ENCODE peak calls at places on chromosomes 13 and 19, in eight cellular contexts. G, L, C, B, O, S, Z and Q are unnamed samples. For H3K4me1, the result is how much of the 10 kb centered on the place peaks cover.

GRCh38 chr19:48836089-48837017 is at the start of gene HSD17B14:
- DNase-seq in S (no peak), C (peak), Z (peak), B (peak), L (no peak), O (peak), G (peak), Q (no peak)

GRCh38 chr13:109840201-109840892 is 54.0 kb upstream of the IRS2 start:
- DNase-seq in G (no peak), C (no peak), B (no peak), S (no peak), L (no peak), O (no peak), Z (peak), Q (no peak)

GRCh38 chr19:14407889-14408640 is 11.1 kb downstream of the DDX39A start:
- DNase-seq in L (no peak), O (no peak), B (no peak), G (no peak), S (no peak), Z (no peak), C (no peak), Q (no peak)

GRCh38 chr13:44364601-44365000 is 9.0 kb upstream of the SERP2 start:
- DNase-seq in C (no peak), B (no peak), S (no peak), G (no peak), Z (peak), O (no peak), L (no peak), Q (no peak)

GRCh38 chr19:7348587-7349230 is at the start of gene ARHGEF18:
- DNase-seq in Z (no peak), B (no peak), L (no peak), S (no peak), O (no peak), C (no peak), G (peak), Q (no peak)

GRCh38 chr13:112263152-112263551 is 113.0 kb upstream of the SPACA7 start:
- DNase-seq in S (no peak), L (no peak), B (no peak), Z (no peak), G (no peak), O (no peak), C (no peak), Q (no peak)

GRCh38 chr19:39111593-39112199 is 13.9 kb upstream of the PAK4 start:
- DNase-seq in Z (no peak), G (no peak), L (no peak), B (no peak), S (no peak), C (no peak), O (no peak), Q (no peak)

GRCh38 chr13:101499406-101499805 is 46.9 kb downstream of the ITGBL1 start:
- DNase-seq in C (no peak), Z (no peak), L (no peak), O (no peak), B (no peak), S (no peak), G (no peak), Q (no peak)

GRCh38 chr19:15404097-15404779 is 14.6 kb downstream of the AKAP8L start:
- DNase-seq in O (peak), C (no peak), S (no peak), G (peak), Z (no peak), B (no peak), L (peak), Q (peak)

DNA sequence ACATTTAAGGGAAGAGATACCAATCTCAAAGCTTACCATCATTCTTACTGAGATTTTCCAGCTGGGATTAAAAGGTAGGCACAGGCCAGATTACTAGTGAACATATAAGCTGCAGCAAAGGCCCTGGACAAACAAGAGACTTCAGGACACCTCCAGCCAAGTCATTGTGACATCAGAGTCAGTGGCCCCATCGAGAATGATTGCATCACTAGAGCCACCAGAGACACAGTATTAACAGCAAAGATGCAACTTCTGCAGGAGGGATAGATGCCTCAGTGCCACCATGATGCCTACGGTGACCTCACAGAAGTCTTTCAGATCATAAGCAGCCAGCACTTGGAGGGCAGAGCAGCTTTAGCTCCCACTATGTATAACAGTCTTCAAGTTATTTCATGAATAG is 8.6 kb downstream of the RUBCNL start:
- DNase-seq in Z (no peak), O (no peak), G (no peak), S (no peak), B (no peak), C (no peak), L (no peak), Q (no peak)
- H3K4me1 ChIP-seq in Z (under half), O (under half), G (under half), S (under half), B (under half), C (under half), L (under half), Q (under half)

DNA sequence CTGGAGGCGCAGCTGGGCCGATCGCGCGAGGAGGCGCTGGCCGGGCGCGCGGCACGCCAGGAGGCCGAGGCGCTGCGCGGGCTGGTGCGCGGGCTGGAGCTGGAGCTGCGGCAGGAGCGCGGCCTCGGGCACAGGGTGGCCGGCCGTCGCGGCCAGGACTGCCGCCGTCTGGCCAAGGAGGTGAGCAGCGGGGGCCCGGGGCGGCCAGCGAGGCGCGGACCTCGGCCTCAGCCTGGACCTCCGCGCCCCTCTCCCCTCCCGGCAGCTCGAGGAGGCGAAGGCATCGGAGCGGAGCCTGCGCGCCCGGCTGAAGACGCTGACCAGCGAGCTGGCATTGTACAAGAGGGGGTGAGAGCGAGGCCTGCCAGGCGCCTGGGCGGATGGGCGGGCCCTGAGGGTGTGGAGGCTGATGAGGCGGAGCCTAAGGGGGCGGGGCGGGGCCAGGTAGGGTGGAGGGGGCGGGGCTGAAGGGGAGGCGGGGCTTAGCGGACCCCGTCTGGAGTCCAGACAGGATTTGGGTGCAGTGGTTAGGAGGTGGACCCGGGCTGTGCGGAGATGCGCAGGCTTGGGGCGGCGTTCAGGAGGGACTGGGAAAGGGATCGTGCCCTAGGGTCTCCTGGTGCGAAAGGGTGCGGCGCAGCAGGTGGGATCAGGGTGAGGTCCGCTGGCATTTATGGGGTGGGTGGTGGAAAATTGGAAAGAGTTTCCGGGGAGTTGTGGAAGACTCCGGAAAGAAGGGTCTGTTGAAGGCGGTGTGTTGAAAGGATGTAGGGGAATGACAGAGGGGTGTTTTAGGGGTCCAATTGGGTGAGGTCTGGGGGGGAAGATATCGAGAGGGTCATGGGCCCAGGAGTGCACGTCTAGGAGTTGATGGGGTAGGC is 7.5 kb downstream of the PGLYRP1 start:
- DNase-seq in L (peak), O (peak), G (no peak), B (peak), S (peak), Z (peak), C (peak), Q (peak)
- TF ChIP-seq CTCF in L (no peak), O (no peak), G (no peak), B (no peak), S (no peak), Z (no peak), C (no peak), Q (no peak)

DNA sequence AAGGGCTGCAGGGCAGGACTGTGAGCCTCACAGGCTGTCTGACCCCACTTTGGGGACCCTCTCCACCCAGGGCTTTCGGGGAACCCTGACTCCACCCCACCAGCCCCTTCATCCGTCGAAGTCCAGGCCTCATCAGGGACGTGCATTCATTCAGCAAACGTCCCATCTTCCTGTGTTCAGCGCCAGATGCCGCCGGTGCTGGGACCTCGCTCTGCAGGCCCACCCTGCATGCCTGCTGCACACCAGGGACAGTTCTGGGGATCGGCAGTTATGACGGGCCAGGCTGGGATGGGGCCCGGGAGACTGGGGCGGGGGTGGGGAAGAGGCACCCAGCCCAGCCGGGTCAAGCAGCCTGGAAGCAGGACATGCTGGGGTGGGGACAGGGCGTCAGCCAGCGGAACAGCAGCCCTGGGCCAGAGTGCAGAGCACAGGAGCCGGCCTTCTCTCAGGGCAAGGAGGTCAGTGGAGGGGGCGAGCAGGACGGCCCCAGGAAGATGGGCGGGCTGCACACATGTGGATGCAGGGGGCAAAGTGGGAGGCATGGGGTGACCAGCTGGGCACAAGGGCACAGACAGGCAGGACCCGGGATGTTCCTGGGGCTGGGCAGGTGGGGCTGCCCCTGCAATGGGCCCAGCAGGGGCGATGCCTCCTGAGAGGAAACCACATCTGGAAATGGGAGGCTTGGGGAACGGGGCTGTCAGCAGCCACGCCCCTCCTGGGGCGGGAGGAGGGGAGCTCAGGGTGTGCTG is 5.1 kb downstream of the GAMT start:
- DNase-seq in C (no peak), O (no peak), S (no peak), G (no peak), L (no peak), B (no peak), Z (no peak), Q (no peak)
- H3K27ac ChIP-seq in C (no peak), O (peak), S (no peak), G (no peak), L (no peak), B (no peak), Z (no peak), Q (peak)

GRCh38 chr19:12782174-12782423 is 6.7 kb upstream of the HOOK2 start:
- DNase-seq in B (no peak), G (no peak), S (no peak), Z (no peak), C (no peak), O (no peak), L (no peak), Q (no peak)
- H3K4me1 ChIP-seq in B (half or more), G (half or more), S (under half), Z (under half), C (under half), O (under half), L (half or more), Q (under half)